ENCODE peak calls at places on chromosomes 7 and 10, in ten cellular contexts. C is choroid plexus epithelial cell, E is type B pancreatic cell, Q is foreskin melanocyte, T is T-helper 1 cell, J is foreskin fibroblast, K is HuH-7, W is bronchial epithelial cell, D is amniotic stem cell, B is NCI-H774. Y is an unnamed sample.

GRCh38 chr10:28429573-28430216 is 103.2 kb upstream of the WAC start:
- DNase-seq in C (peak), E (no peak), Q (no peak), T (no peak), J (no peak), K (no peak), W (no peak), D (no peak), B (no peak), Y (no peak)

GRCh38 chr7:111312966-111313365 is 222.0 kb downstream of the LRRN3 start:
- DNase-seq in C (peak), E (no peak), Q (no peak), T (no peak), J (peak), K (no peak), W (peak), D (no peak), B (no peak), Y (no peak)

GRCh38 chr7:110418651-110419270 is 672.2 kb upstream of the LRRN3 start:
- DNase-seq in C (no peak), E (no peak), Q (no peak), T (no peak), J (no peak), K (no peak), W (no peak), D (no peak), B (no peak), Y (no peak)

GRCh38 chr10:117830832-117831231 is 215.9 kb downstream of the RAB11FIP2 start:
- DNase-seq in C (no peak), E (no peak), Q (no peak), T (peak), J (no peak), K (no peak), W (no peak), D (no peak), B (no peak), Y (peak)

GRCh38 chr7:77897004-77897547 is 98.5 kb downstream of the PHTF2 start:
- DNase-seq in C (no peak), E (no peak), Q (no peak), T (no peak), J (no peak), K (no peak), W (no peak), D (no peak), B (no peak), Y (no peak)

GRCh38 chr10:33052476-33052875 is 94.4 kb upstream of the ITGB1 start:
- DNase-seq in C (no peak), E (no peak), Q (no peak), T (no peak), J (no peak), K (no peak), W (no peak), D (no peak), B (no peak), Y (no peak)

GRCh38 chr10:75207079-75207867 is 3.3 kb upstream of the VDAC2 start:
- DNase-seq in C (no peak), E (no peak), Q (no peak), T (no peak), J (no peak), K (no peak), W (no peak), D (no peak), B (no peak), Y (no peak)

GRCh38 chr10:103145860-103146466 is 47.1 kb downstream of the NT5C2 start:
- DNase-seq in C (peak), E (no peak), Q (peak), T (no peak), J (peak), K (no peak), W (peak), D (peak), B (no peak), Y (peak)

GRCh38 chr10:71124921-71125748 is 87.2 kb upstream of the UNC5B start:
- DNase-seq in C (no peak), E (no peak), Q (no peak), T (no peak), J (no peak), K (no peak), W (no peak), D (no peak), B (peak), Y (no peak)

GRCh38 chr10:35447693-35448407 is 111.5 kb downstream of the CCNY start:
- DNase-seq in C (peak), E (no peak), Q (no peak), T (peak), J (peak), K (no peak), W (peak), D (no peak), B (peak), Y (no peak)

GRCh38 chr7:98400538-98401427 is at the start of gene BAIAP2L1:
- DNase-seq in C (peak), E (peak), Q (peak), T (peak), J (peak), K (peak), W (peak), D (peak), B (peak), Y (no peak)

GRCh38 chr7:94001396-94001795 is 2.8 kb downstream of the BET1 start:
- DNase-seq in C (no peak), E (no peak), Q (no peak), T (no peak), J (no peak), K (no peak), W (no peak), D (no peak), B (no peak), Y (no peak)

GRCh38 chr7:70189776-70190175 is 591.5 kb downstream of the AUTS2 start:
- DNase-seq in C (no peak), E (no peak), Q (no peak), T (no peak), J (no peak), K (no peak), W (no peak), D (no peak), B (no peak), Y (no peak)

GRCh38 chr10:86744067-86744725 is 12.2 kb upstream of the BMPR1A start:
- DNase-seq in C (peak), E (no peak), Q (no peak), T (no peak), J (no peak), K (no peak), W (no peak), D (no peak), B (no peak), Y (no peak)

GRCh38 chr10:80829562-80829961 is 291.9 kb downstream of the SH2D4B start:
- DNase-seq in C (no peak), E (no peak), Q (no peak), T (no peak), J (no peak), K (no peak), W (no peak), D (no peak), B (no peak), Y (no peak)

GRCh38 chr7:150854066-150855000 is 2.0 kb downstream of the AOC1 start:
- DNase-seq in C (no peak), E (peak), Q (no peak), T (no peak), J (no peak), K (no peak), W (no peak), D (no peak), B (no peak), Y (no peak)

GRCh38 chr7:47327698-47328391 is 254.1 kb downstream of the TNS3 start:
- DNase-seq in C (peak), E (peak), Q (peak), T (no peak), J (peak), K (peak), W (peak), D (peak), B (no peak), Y (no peak)

GRCh38 chr10:125407000-125407502 is 246.7 kb upstream of the CTBP2 start:
- DNase-seq in C (peak), E (no peak), Q (no peak), T (no peak), J (peak), K (no peak), W (peak), D (no peak), B (no peak), Y (no peak)

GRCh38 chr7:150787321-150788281 is 12.6 kb downstream of the TMEM176B start:
- DNase-seq in C (peak), E (no peak), Q (no peak), T (no peak), J (no peak), K (no peak), W (no peak), D (no peak), B (no peak), Y (peak)

GRCh38 chr10:49162761-49163160 is 25.4 kb downstream of the TMEM273 start:
- DNase-seq in C (no peak), E (no peak), Q (no peak), T (no peak), J (no peak), K (no peak), W (no peak), D (no peak), B (no peak), Y (no peak)

GRCh38 chr10:70674560-70675495 is 2.5 kb downstream of the ADAMTS14 start:
- DNase-seq in C (no peak), E (no peak), Q (no peak), T (no peak), J (no peak), K (no peak), W (no peak), D (no peak), B (no peak), Y (peak)

GRCh38 chr10:6145979-6146432 is 56.7 kb upstream of the PFKFB3 start:
- DNase-seq in C (no peak), E (no peak), Q (no peak), T (no peak), J (no peak), K (no peak), W (no peak), D (no peak), B (no peak), Y (no peak)

GRCh38 chr10:106789623-106790022 is 374.9 kb downstream of the SORCS1 start:
- DNase-seq in C (no peak), E (no peak), Q (no peak), T (no peak), J (no peak), K (no peak), W (no peak), D (no peak), B (no peak), Y (peak)

GRCh38 chr10:69483988-69484387 is 32.7 kb downstream of the TSPAN15 start:
- DNase-seq in C (no peak), E (no peak), Q (no peak), T (no peak), J (no peak), K (no peak), W (peak), D (no peak), B (no peak), Y (peak)

GRCh38 chr10:13784067-13784466 is 197.3 kb downstream of the PRPF18 start:
- DNase-seq in C (peak), E (no peak), Q (no peak), T (peak), J (no peak), K (no peak), W (peak), D (no peak), B (no peak), Y (peak)

GRCh38 chr10:98128802-98129201 is 5.7 kb upstream of the R3HCC1L start:
- DNase-seq in C (no peak), E (no peak), Q (no peak), T (no peak), J (no peak), K (no peak), W (no peak), D (no peak), B (no peak), Y (no peak)

GRCh38 chr10:69885379-69886156 is 83.9 kb downstream of the COL13A1 start:
- DNase-seq in C (peak), E (no peak), Q (no peak), T (no peak), J (no peak), K (peak), W (no peak), D (no peak), B (no peak), Y (no peak)